ENCODE peak calls at places on chromosomes 3 and 15, in four cellular contexts. I, J, S and W are unnamed samples.

GRCh38 chr3:16801223-16801622 is 83.5 kb upstream of the PLCL2 start:
- DNase-seq in I (no peak), J (no peak), S (no peak), W (no peak)

GRCh38 chr15:68252925-68253534 is 23.5 kb upstream of the CLN6 start:
- DNase-seq in I (peak), J (no peak), S (peak), W (peak)

GRCh38 chr3:123244128-123244527 is 42.4 kb downstream of the SEC22A start:
- DNase-seq in I (no peak), J (no peak), S (no peak), W (no peak)

GRCh38 chr15:33234019-33234418 is 39.5 kb upstream of the FMN1 start:
- DNase-seq in I (peak), J (no peak), S (peak), W (peak)

GRCh38 chr15:30941520-30941919 is 37.8 kb downstream of the FAN1 start:
- DNase-seq in I (no peak), J (peak), S (no peak), W (peak)

GRCh38 chr3:66115858-66116654 is 77.3 kb upstream of the MAGI1 start:
- DNase-seq in I (peak), J (peak), S (peak), W (peak)

GRCh38 chr3:147358144-147358992 is 48.0 kb downstream of the ZIC4 start:
- DNase-seq in I (no peak), J (peak), S (no peak), W (no peak)

GRCh38 chr3:33645060-33645841 is 72.8 kb downstream of the CLASP2 start:
- DNase-seq in I (peak), J (no peak), S (peak), W (peak)

GRCh38 chr3:62252614-62253147 is 120.7 kb downstream of the FEZF2 start:
- DNase-seq in I (peak), J (no peak), S (peak), W (no peak)

GRCh38 chr3:69250014-69250413 is 127.6 kb upstream of the LMOD3 start:
- DNase-seq in I (no peak), J (peak), S (peak), W (peak)

GRCh38 chr3:155983834-155984474 is 113.5 kb downstream of the GMPS start:
- DNase-seq in I (peak), J (no peak), S (no peak), W (peak)

GRCh38 chr3:56988874-56989433 is 71.5 kb upstream of the SPATA12 start:
- DNase-seq in I (peak), J (peak), S (peak), W (peak)

GRCh38 chr15:101440846-101441590 is 48.5 kb downstream of the PCSK6 start:
- DNase-seq in I (no peak), J (no peak), S (no peak), W (no peak)

GRCh38 chr3:129231331-129232119 is 17.9 kb upstream of the COPG1 start:
- DNase-seq in I (peak), J (no peak), S (peak), W (no peak)

GRCh38 chr3:53100818-53101466 is 29.3 kb downstream of the RFT1 start:
- DNase-seq in I (no peak), J (no peak), S (no peak), W (no peak)

GRCh38 chr3:94246136-94246535 is 183.3 kb downstream of the NSUN3 start:
- DNase-seq in I (no peak), J (no peak), S (no peak), W (no peak)

GRCh38 chr3:144456041-144456440 is 484.4 kb downstream of the DIPK2A start:
- DNase-seq in I (no peak), J (no peak), S (no peak), W (no peak)

GRCh38 chr15:90883971-90884718 is at the start of gene FES:
- DNase-seq in I (peak), J (peak), S (peak), W (peak)

GRCh38 chr3:105435277-105435676 is 68.6 kb downstream of the ALCAM start:
- DNase-seq in I (no peak), J (no peak), S (no peak), W (no peak)

GRCh38 chr3:155643581-155644165 is 101.2 kb downstream of the PLCH1 start:
- DNase-seq in I (no peak), J (no peak), S (no peak), W (no peak)

GRCh38 chr3:102156426-102156825 is 278.4 kb upstream of the ZPLD1 start:
- DNase-seq in I (peak), J (no peak), S (peak), W (no peak)

GRCh38 chr3:152299243-152299976 is 30.7 kb downstream of the MBNL1 start:
- DNase-seq in I (no peak), J (no peak), S (no peak), W (no peak)

GRCh38 chr3:117681619-117682018 is 972.0 kb downstream of the TUSC7 start:
- DNase-seq in I (peak), J (no peak), S (no peak), W (no peak)

GRCh38 chr15:45481151-45481550 is 41.4 kb downstream of the SLC30A4 start:
- DNase-seq in I (no peak), J (no peak), S (no peak), W (no peak)

GRCh38 chr3:71087109-71088018 is 496.2 kb downstream of the FOXP1 start:
- DNase-seq in I (peak), J (no peak), S (peak), W (no peak)

GRCh38 chr15:74937226-74937601 is 659 bp downstream of the COX5A start:
- DNase-seq in I (no peak), J (no peak), S (no peak), W (no peak)
- H4K8ac ChIP-seq in I (no peak), J (no peak), S (peak), W (no peak)

GRCh38 chr15:55800216-55800615 is 57.3 kb upstream of the PRTG start:
- DNase-seq in I (no peak), J (no peak), S (no peak), W (no peak)
- H4K8ac ChIP-seq in I (peak), J (peak), S (peak), W (peak)

GRCh38 chr3:128153156-128154011 is at the start of gene EEFSEC:
- DNase-seq in I (peak), J (peak), S (peak), W (peak)
- H4K8ac ChIP-seq in I (peak), J (no peak), S (peak), W (no peak)

GRCh38 chr15:26739791-26740190 is 33.1 kb downstream of the GABRB3 start:
- DNase-seq in I (no peak), J (no peak), S (no peak), W (no peak)
- H4K8ac ChIP-seq in I (no peak), J (no peak), S (no peak), W (no peak)

GRCh38 chr3:42652251-42652610 is 1.3 kb upstream of the ZBTB47 start:
- DNase-seq in I (no peak), J (peak), S (no peak), W (no peak)

GRCh38 chr3:42649783-42650182 is 3.7 kb upstream of the ZBTB47 start:
- DNase-seq in I (no peak), J (no peak), S (no peak), W (no peak)

GRCh38 chr3:42647821-42648459 is 5.6 kb upstream of the ZBTB47 start:
- DNase-seq in I (no peak), J (peak), S (no peak), W (peak)

GRCh38 chr3:42651248-42652091 is 2.0 kb upstream of the ZBTB47 start:
- DNase-seq in I (peak), J (peak), S (peak), W (peak)

GRCh38 chr3:42649006-42649405 is 4.5 kb upstream of the ZBTB47 start:
- DNase-seq in I (no peak), J (no peak), S (no peak), W (no peak)
- H4K8ac ChIP-seq in I (no peak), J (no peak), S (no peak), W (no peak)

GRCh38 chr3:192060160-192060783 is 599.3 kb downstream of the PYDC2 start:
- DNase-seq in I (no peak), J (no peak), S (no peak), W (no peak)

GRCh38 chr3:192068464-192069254 is 607.7 kb downstream of the PYDC2 start:
- DNase-seq in I (no peak), J (no peak), S (no peak), W (no peak)

GRCh38 chr3:192062186-192062585 is 601.2 kb downstream of the PYDC2 start:
- DNase-seq in I (peak), J (no peak), S (no peak), W (no peak)

GRCh38 chr3:192064959-192065358 is 604.0 kb downstream of the PYDC2 start:
- DNase-seq in I (no peak), J (no peak), S (no peak), W (no peak)

GRCh38 chr3:192063570-192063969 is 602.6 kb downstream of the PYDC2 start:
- DNase-seq in I (peak), J (peak), S (peak), W (peak)
- H4K8ac ChIP-seq in I (no peak), J (no peak), S (no peak), W (no peak)

DNA sequence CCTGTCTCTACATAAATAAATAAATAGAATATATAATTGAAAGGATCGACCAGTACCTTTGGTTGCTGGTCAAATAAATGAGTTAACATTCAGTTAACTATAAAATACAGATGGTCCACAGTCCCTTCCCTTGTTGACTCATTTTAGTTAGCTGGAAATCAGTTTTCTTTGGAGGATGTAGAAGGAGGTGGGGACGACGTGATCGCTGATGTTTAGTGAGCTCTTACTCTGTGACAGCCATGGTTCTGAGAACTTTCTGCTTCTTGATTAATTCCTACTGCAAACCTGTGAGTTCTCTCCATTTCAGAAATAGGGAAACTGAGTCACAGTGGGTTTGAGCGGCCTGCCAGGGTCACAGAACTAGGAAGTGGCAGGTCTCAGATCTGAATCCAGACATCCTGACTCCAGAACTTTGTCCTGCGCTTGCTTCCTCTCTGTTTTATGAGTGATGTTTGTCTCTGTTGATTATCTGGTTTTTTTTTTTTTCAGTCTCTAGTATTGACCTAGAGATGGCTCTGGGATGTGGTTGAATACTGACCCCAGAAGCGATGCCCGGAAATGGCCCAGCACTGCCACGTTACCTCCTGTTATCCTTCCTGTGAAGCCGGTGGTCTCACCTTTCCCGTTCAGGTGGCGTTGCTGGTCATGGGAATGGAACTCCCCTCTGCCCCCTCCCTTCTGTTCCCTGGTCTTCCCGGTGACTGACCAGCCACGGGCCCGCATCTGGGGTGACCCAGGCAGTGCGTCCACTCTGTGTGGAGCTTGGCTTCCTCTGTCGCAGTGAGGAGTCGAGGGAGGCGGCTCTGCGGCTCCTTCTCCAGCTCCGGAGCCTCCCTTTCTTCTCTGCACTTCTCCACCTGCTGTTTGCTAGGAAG is 18.2 kb downstream of the SYNM start:
- DNase-seq in I (no peak), J (no peak), S (peak), W (no peak)
- H4K8ac ChIP-seq in I (no peak), J (no peak), S (peak), W (no peak)